ENCODE peak calls at places on chromosomes 1 and 21, in ten cellular contexts. One of them, this sample, is unnamed.

GRCh38 chr1:53089478-53090226 is 27.6 kb downstream of the PODN start:
- DNase-seq in Panc1: no peak
- DNase-seq in GM23338: no peak
- DNase-seq in HL-60: no peak
- DNase-seq in K562: no peak
- DNase-seq in transverse colon: peak
- DNase-seq in upper lobe of left lung: no peak
- DNase-seq in sigmoid colon: no peak
- DNase-seq in GM12891: no peak
- DNase-seq in SK-N-SH: no peak
- DNase-seq in this sample: no peak

GRCh38 chr1:228920791-228921190 is 185.5 kb downstream of the RHOU start:
- DNase-seq in Panc1: no peak
- DNase-seq in GM23338: no peak
- DNase-seq in HL-60: no peak
- DNase-seq in K562: no peak
- DNase-seq in transverse colon: no peak
- DNase-seq in upper lobe of left lung: no peak
- DNase-seq in sigmoid colon: peak
- DNase-seq in GM12891: no peak
- DNase-seq in SK-N-SH: no peak
- DNase-seq in this sample: no peak

GRCh38 chr21:20996421-20997307 is 1.5 kb upstream of the NCAM2 start:
- DNase-seq in Panc1: no peak
- DNase-seq in GM23338: peak
- DNase-seq in HL-60: no peak
- DNase-seq in K562: no peak
- DNase-seq in transverse colon: no peak
- DNase-seq in upper lobe of left lung: no peak
- DNase-seq in sigmoid colon: no peak
- DNase-seq in GM12891: no peak
- DNase-seq in SK-N-SH: no peak
- DNase-seq in this sample: no peak

GRCh38 chr1:16026723-16027484 is 5.1 kb downstream of the CLCNKA start:
- DNase-seq in Panc1: no peak
- DNase-seq in GM23338: peak
- DNase-seq in HL-60: no peak
- DNase-seq in K562: peak
- DNase-seq in transverse colon: peak
- DNase-seq in upper lobe of left lung: no peak
- DNase-seq in sigmoid colon: no peak
- DNase-seq in GM12891: no peak
- DNase-seq in SK-N-SH: peak
- DNase-seq in this sample: no peak

GRCh38 chr1:33902486-33903209 is 38.8 kb downstream of the HMGB4 start:
- DNase-seq in Panc1: no peak
- DNase-seq in GM23338: no peak
- DNase-seq in HL-60: no peak
- DNase-seq in K562: no peak
- DNase-seq in transverse colon: no peak
- DNase-seq in upper lobe of left lung: no peak
- DNase-seq in sigmoid colon: no peak
- DNase-seq in GM12891: no peak
- DNase-seq in SK-N-SH: peak
- DNase-seq in this sample: no peak

GRCh38 chr1:176382163-176382562 is 80.8 kb upstream of the PAPPA2 start:
- DNase-seq in Panc1: no peak
- DNase-seq in GM23338: no peak
- DNase-seq in HL-60: no peak
- DNase-seq in K562: no peak
- DNase-seq in transverse colon: no peak
- DNase-seq in upper lobe of left lung: no peak
- DNase-seq in sigmoid colon: no peak
- DNase-seq in GM12891: no peak
- DNase-seq in SK-N-SH: no peak
- DNase-seq in this sample: no peak

GRCh38 chr1:17168480-17168878 is 36.4 kb upstream of the PADI1 start:
- DNase-seq in Panc1: no peak
- DNase-seq in GM23338: no peak
- DNase-seq in HL-60: no peak
- DNase-seq in K562: no peak
- DNase-seq in transverse colon: no peak
- DNase-seq in upper lobe of left lung: no peak
- DNase-seq in sigmoid colon: no peak
- DNase-seq in GM12891: no peak
- DNase-seq in SK-N-SH: no peak
- DNase-seq in this sample: no peak

GRCh38 chr1:151620286-151620685 is 8.4 kb downstream of the SNX27 start:
- DNase-seq in Panc1: no peak
- DNase-seq in GM23338: no peak
- DNase-seq in HL-60: peak
- DNase-seq in K562: no peak
- DNase-seq in transverse colon: no peak
- DNase-seq in upper lobe of left lung: peak
- DNase-seq in sigmoid colon: no peak
- DNase-seq in GM12891: no peak
- DNase-seq in SK-N-SH: no peak
- DNase-seq in this sample: no peak

GRCh38 chr1:109761227-109762038 is 2.3 kb downstream of the EPS8L3 start:
- DNase-seq in Panc1: no peak
- DNase-seq in GM23338: no peak
- DNase-seq in HL-60: no peak
- DNase-seq in K562: no peak
- DNase-seq in transverse colon: peak
- DNase-seq in upper lobe of left lung: peak
- DNase-seq in sigmoid colon: peak
- DNase-seq in GM12891: no peak
- DNase-seq in SK-N-SH: peak
- DNase-seq in this sample: no peak

GRCh38 chr1:209587778-209588177 is 4.3 kb downstream of the CAMK1G start:
- DNase-seq in Panc1: no peak
- DNase-seq in GM23338: no peak
- DNase-seq in HL-60: no peak
- DNase-seq in K562: no peak
- DNase-seq in transverse colon: no peak
- DNase-seq in upper lobe of left lung: no peak
- DNase-seq in sigmoid colon: no peak
- DNase-seq in GM12891: no peak
- DNase-seq in SK-N-SH: no peak
- DNase-seq in this sample: no peak

GRCh38 chr21:44697811-44698734 is 1.1 kb downstream of the KRTAP10-12 start:
- DNase-seq in Panc1: no peak
- DNase-seq in GM23338: peak
- DNase-seq in HL-60: no peak
- DNase-seq in K562: no peak
- DNase-seq in transverse colon: no peak
- DNase-seq in upper lobe of left lung: no peak
- DNase-seq in sigmoid colon: no peak
- DNase-seq in GM12891: no peak
- DNase-seq in SK-N-SH: peak
- DNase-seq in this sample: no peak

GRCh38 chr1:6052543-6053205 is 7.0 kb downstream of the KCNAB2 start:
- DNase-seq in Panc1: peak
- DNase-seq in GM23338: peak
- DNase-seq in HL-60: peak
- DNase-seq in K562: peak
- DNase-seq in transverse colon: peak
- DNase-seq in upper lobe of left lung: peak
- DNase-seq in sigmoid colon: no peak
- DNase-seq in GM12891: no peak
- DNase-seq in SK-N-SH: peak
- DNase-seq in this sample: peak

GRCh38 chr1:109784551-109785252 is 21.0 kb upstream of the EPS8L3 start:
- DNase-seq in Panc1: no peak
- DNase-seq in GM23338: no peak
- DNase-seq in HL-60: no peak
- DNase-seq in K562: no peak
- DNase-seq in transverse colon: peak
- DNase-seq in upper lobe of left lung: no peak
- DNase-seq in sigmoid colon: peak
- DNase-seq in GM12891: no peak
- DNase-seq in SK-N-SH: no peak
- DNase-seq in this sample: no peak

GRCh38 chr1:53398585-53399365 is 60.4 kb upstream of the DMRTB1 start:
- DNase-seq in Panc1: no peak
- DNase-seq in GM23338: no peak
- DNase-seq in HL-60: no peak
- DNase-seq in K562: no peak
- DNase-seq in transverse colon: no peak
- DNase-seq in upper lobe of left lung: peak
- DNase-seq in sigmoid colon: peak
- DNase-seq in GM12891: no peak
- DNase-seq in SK-N-SH: no peak
- DNase-seq in this sample: no peak

GRCh38 chr1:46810596-46810995 is 11.8 kb downstream of the CYP4B1 start:
- DNase-seq in Panc1: no peak
- DNase-seq in GM23338: no peak
- DNase-seq in HL-60: no peak
- DNase-seq in K562: no peak
- DNase-seq in transverse colon: no peak
- DNase-seq in upper lobe of left lung: no peak
- DNase-seq in sigmoid colon: no peak
- DNase-seq in GM12891: no peak
- DNase-seq in SK-N-SH: no peak
- DNase-seq in this sample: no peak

GRCh38 chr21:45280969-45281368 is 6.7 kb downstream of the POFUT2 start:
- DNase-seq in Panc1: no peak
- DNase-seq in GM23338: no peak
- DNase-seq in HL-60: no peak
- DNase-seq in K562: no peak
- DNase-seq in transverse colon: no peak
- DNase-seq in upper lobe of left lung: peak
- DNase-seq in sigmoid colon: no peak
- DNase-seq in GM12891: no peak
- DNase-seq in SK-N-SH: no peak
- DNase-seq in this sample: no peak

GRCh38 chr1:103348136-103348535 is 177.4 kb upstream of the RNPC3 start:
- DNase-seq in Panc1: no peak
- DNase-seq in GM23338: no peak
- DNase-seq in HL-60: no peak
- DNase-seq in K562: no peak
- DNase-seq in transverse colon: no peak
- DNase-seq in upper lobe of left lung: no peak
- DNase-seq in sigmoid colon: no peak
- DNase-seq in GM12891: no peak
- DNase-seq in SK-N-SH: no peak
- DNase-seq in this sample: no peak

GRCh38 chr21:38037416-38037815 is 121.2 kb upstream of the KCNJ6 start:
- DNase-seq in Panc1: no peak
- DNase-seq in GM23338: no peak
- DNase-seq in HL-60: no peak
- DNase-seq in K562: no peak
- DNase-seq in transverse colon: no peak
- DNase-seq in upper lobe of left lung: no peak
- DNase-seq in sigmoid colon: no peak
- DNase-seq in GM12891: no peak
- DNase-seq in SK-N-SH: no peak
- DNase-seq in this sample: no peak

DNA sequence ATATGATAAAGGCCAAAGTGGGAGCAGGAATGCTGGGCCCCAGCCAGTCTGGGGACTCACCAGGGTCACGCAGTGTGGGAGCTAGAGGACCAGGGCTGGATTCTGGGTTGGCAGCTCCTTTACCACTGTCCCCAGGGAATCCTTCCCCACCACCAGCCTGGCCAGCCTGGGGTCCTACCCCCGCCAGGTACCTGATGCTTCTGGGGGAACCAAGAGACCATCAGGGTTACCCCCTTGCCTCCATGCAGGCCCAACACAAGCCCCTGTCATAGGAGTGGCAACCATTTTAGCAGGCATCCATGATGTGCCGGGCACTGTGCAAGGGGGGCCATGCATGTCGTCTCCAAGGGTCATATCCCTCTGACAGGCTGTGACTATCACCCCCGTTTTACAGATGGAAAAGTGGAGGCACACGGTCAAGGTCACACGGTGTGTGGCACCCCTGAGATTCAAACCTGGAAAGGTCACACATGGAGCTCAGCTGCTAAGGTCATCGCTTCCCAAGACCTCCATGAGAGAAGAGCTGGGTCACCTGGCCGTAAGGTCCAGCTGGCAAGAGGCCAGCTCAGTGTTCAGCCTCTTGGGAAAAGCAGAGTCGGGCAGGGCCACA is 16.4 kb downstream of the RUNX3 start:
- DNase-seq in Panc1: no peak
- DNase-seq in GM23338: no peak
- DNase-seq in HL-60: no peak
- DNase-seq in K562: no peak
- DNase-seq in transverse colon: no peak
- DNase-seq in upper lobe of left lung: no peak
- DNase-seq in sigmoid colon: no peak
- DNase-seq in GM12891: no peak
- DNase-seq in SK-N-SH: no peak
- DNase-seq in this sample: no peak
- TF ChIP-seq POLR2AphosphoS5 in Panc1: no peak
- TF ChIP-seq POLR2AphosphoS5 in GM23338: no peak
- TF ChIP-seq POLR2AphosphoS5 in HL-60: no peak
- TF ChIP-seq POLR2AphosphoS5 in K562: no peak
- TF ChIP-seq POLR2AphosphoS5 in transverse colon: no peak
- TF ChIP-seq POLR2AphosphoS5 in upper lobe of left lung: no peak
- TF ChIP-seq POLR2AphosphoS5 in sigmoid colon: no peak
- TF ChIP-seq POLR2AphosphoS5 in GM12891: no peak
- TF ChIP-seq POLR2AphosphoS5 in SK-N-SH: no peak
- TF ChIP-seq POLR2AphosphoS5 in this sample: no peak

GRCh38 chr1:3779912-3780416 is 7.4 kb downstream of the SMIM1 start:
- DNase-seq in Panc1: no peak
- DNase-seq in GM23338: no peak
- DNase-seq in HL-60: no peak
- DNase-seq in K562: no peak
- DNase-seq in transverse colon: no peak
- DNase-seq in upper lobe of left lung: no peak
- DNase-seq in sigmoid colon: no peak
- DNase-seq in GM12891: no peak
- DNase-seq in SK-N-SH: no peak
- DNase-seq in this sample: no peak
- TF ChIP-seq POLR2AphosphoS5 in Panc1: no peak
- TF ChIP-seq POLR2AphosphoS5 in GM23338: no peak
- TF ChIP-seq POLR2AphosphoS5 in HL-60: no peak
- TF ChIP-seq POLR2AphosphoS5 in K562: no peak
- TF ChIP-seq POLR2AphosphoS5 in transverse colon: no peak
- TF ChIP-seq POLR2AphosphoS5 in upper lobe of left lung: no peak
- TF ChIP-seq POLR2AphosphoS5 in sigmoid colon: no peak
- TF ChIP-seq POLR2AphosphoS5 in GM12891: no peak
- TF ChIP-seq POLR2AphosphoS5 in SK-N-SH: no peak
- TF ChIP-seq POLR2AphosphoS5 in this sample: no peak

GRCh38 chr1:154970631-154971340 is at the start of gene SHC1:
- DNase-seq in Panc1: no peak
- DNase-seq in GM23338: peak
- DNase-seq in HL-60: no peak
- DNase-seq in K562: peak
- DNase-seq in transverse colon: peak
- DNase-seq in upper lobe of left lung: peak
- DNase-seq in sigmoid colon: peak
- DNase-seq in GM12891: peak
- DNase-seq in SK-N-SH: peak
- DNase-seq in this sample: peak
- TF ChIP-seq POLR2AphosphoS5 in Panc1: peak
- TF ChIP-seq POLR2AphosphoS5 in GM23338: peak
- TF ChIP-seq POLR2AphosphoS5 in HL-60: no peak
- TF ChIP-seq POLR2AphosphoS5 in K562: peak
- TF ChIP-seq POLR2AphosphoS5 in transverse colon: peak
- TF ChIP-seq POLR2AphosphoS5 in upper lobe of left lung: peak
- TF ChIP-seq POLR2AphosphoS5 in sigmoid colon: peak
- TF ChIP-seq POLR2AphosphoS5 in GM12891: no peak
- TF ChIP-seq POLR2AphosphoS5 in SK-N-SH: peak
- TF ChIP-seq POLR2AphosphoS5 in this sample: peak

GRCh38 chr21:41443562-41443961 is 17.5 kb downstream of the MX1 start:
- DNase-seq in Panc1: no peak
- DNase-seq in GM23338: no peak
- DNase-seq in HL-60: no peak
- DNase-seq in K562: no peak
- DNase-seq in transverse colon: no peak
- DNase-seq in upper lobe of left lung: no peak
- DNase-seq in sigmoid colon: no peak
- DNase-seq in GM12891: no peak
- DNase-seq in SK-N-SH: no peak
- DNase-seq in this sample: no peak
- TF ChIP-seq POLR2AphosphoS5 in Panc1: no peak
- TF ChIP-seq POLR2AphosphoS5 in GM23338: no peak
- TF ChIP-seq POLR2AphosphoS5 in HL-60: no peak
- TF ChIP-seq POLR2AphosphoS5 in K562: no peak
- TF ChIP-seq POLR2AphosphoS5 in transverse colon: no peak
- TF ChIP-seq POLR2AphosphoS5 in upper lobe of left lung: no peak
- TF ChIP-seq POLR2AphosphoS5 in sigmoid colon: no peak
- TF ChIP-seq POLR2AphosphoS5 in GM12891: peak
- TF ChIP-seq POLR2AphosphoS5 in SK-N-SH: no peak
- TF ChIP-seq POLR2AphosphoS5 in this sample: no peak

This sample was measured in prostate gland.